ENCODE peak calls at places on chromosomes 7 and 10, in ten cellular contexts. Z is amygdala; D is A172; L is activated CD4-positive, alpha-beta T cell treated with anti-CD3 and anti-CD28 coated beads, Interleukin-2, amount 50 U/mL, for 4 hours; P is COR-L47; J is right cardiac atrium; H is heart left ventricle; N is OCI-LY7; A is stimulated activated CD4-positive, alpha-beta T cell treated with anti-CD3 and anti-CD28 coated beads, Interleukin-15, amount 100 ng/mL, for 24 hours; Q is GM10248. M is an unnamed sample.

GRCh38 chr7:81802251-81802650 is 32.4 kb upstream of the HGF start:
- DNase-seq in Z (no peak), D (no peak), L (no peak), P (no peak), J (no peak), H (no peak), N (no peak), A (no peak), Q (no peak), M (no peak)

GRCh38 chr7:125773113-125773800 is 843.6 kb upstream of the POT1 start:
- DNase-seq in Z (no peak), D (no peak), L (no peak), P (no peak), J (no peak), H (no peak), N (no peak), A (no peak), Q (no peak), M (no peak)

GRCh38 chr10:46028584-46029570 is 1.5 kb downstream of the NCOA4 start:
- DNase-seq in Z (no peak), D (peak), L (peak), P (no peak), J (no peak), H (no peak), N (peak), A (peak), Q (peak), M (no peak)

GRCh38 chr10:49751636-49752510 is 10.2 kb downstream of the OGDHL start:
- DNase-seq in Z (no peak), D (no peak), L (no peak), P (no peak), J (no peak), H (no peak), N (no peak), A (no peak), Q (no peak), M (no peak)

GRCh38 chr7:81682873-81683272 is 87.0 kb downstream of the HGF start:
- DNase-seq in Z (no peak), D (no peak), L (no peak), P (no peak), J (no peak), H (no peak), N (no peak), A (no peak), Q (no peak), M (no peak)

GRCh38 chr10:86785021-86785420 is 28.6 kb downstream of the BMPR1A start:
- DNase-seq in Z (no peak), D (no peak), L (no peak), P (no peak), J (no peak), H (no peak), N (no peak), A (no peak), Q (no peak), M (no peak)

GRCh38 chr10:129464251-129464650 is 2.8 kb upstream of the MGMT start:
- DNase-seq in Z (no peak), D (no peak), L (no peak), P (no peak), J (no peak), H (no peak), N (no peak), A (no peak), Q (no peak), M (no peak)

GRCh38 chr10:67306588-67307205 is 380.9 kb downstream of the LRRTM3 start:
- DNase-seq in Z (no peak), D (peak), L (no peak), P (peak), J (no peak), H (no peak), N (peak), A (no peak), Q (peak), M (no peak)

GRCh38 chr10:797179-797578 is 107.7 kb upstream of the DIP2C start:
- DNase-seq in Z (no peak), D (no peak), L (no peak), P (no peak), J (no peak), H (no peak), N (no peak), A (no peak), Q (no peak), M (no peak)

GRCh38 chr7:12802070-12802469 is 114.6 kb downstream of the ARL4A start:
- DNase-seq in Z (no peak), D (peak), L (no peak), P (no peak), J (no peak), H (no peak), N (no peak), A (no peak), Q (no peak), M (no peak)

GRCh38 chr10:93103953-93104352 is 30.3 kb downstream of the CYP26A1 start:
- DNase-seq in Z (no peak), D (no peak), L (no peak), P (no peak), J (no peak), H (no peak), N (no peak), A (no peak), Q (no peak), M (no peak)

GRCh38 chr10:4662576-4663161 is 163.3 kb upstream of the AKR1E2 start:
- DNase-seq in Z (no peak), D (peak), L (no peak), P (no peak), J (no peak), H (peak), N (no peak), A (no peak), Q (no peak), M (no peak)

GRCh38 chr10:79380125-79380917 is 33.1 kb downstream of the PPIF start:
- DNase-seq in Z (no peak), D (peak), L (no peak), P (no peak), J (peak), H (no peak), N (no peak), A (no peak), Q (no peak), M (no peak)

GRCh38 chr7:42035205-42035604 is 201.8 kb downstream of the GLI3 start:
- DNase-seq in Z (no peak), D (no peak), L (no peak), P (no peak), J (no peak), H (no peak), N (no peak), A (no peak), Q (no peak), M (no peak)

GRCh38 chr10:90175161-90175681 is 473.8 kb downstream of the KIF20B start:
- DNase-seq in Z (no peak), D (no peak), L (no peak), P (no peak), J (peak), H (no peak), N (no peak), A (no peak), Q (no peak), M (no peak)

GRCh38 chr10:48236199-48236621 is 38.3 kb downstream of the FRMPD2 start:
- DNase-seq in Z (no peak), D (no peak), L (no peak), P (no peak), J (no peak), H (no peak), N (no peak), A (no peak), Q (no peak), M (no peak)

GRCh38 chr7:22348379-22348778 is 8.6 kb downstream of the RAPGEF5 start:
- DNase-seq in Z (no peak), D (peak), L (no peak), P (no peak), J (no peak), H (no peak), N (no peak), A (no peak), Q (no peak), M (no peak)

GRCh38 chr7:901388-902154 is 25.2 kb downstream of the GET4 start:
- DNase-seq in Z (peak), D (peak), L (no peak), P (peak), J (peak), H (peak), N (peak), A (peak), Q (peak), M (peak)

GRCh38 chr10:70564901-70565351 is 37.6 kb downstream of the PRF1 start:
- DNase-seq in Z (no peak), D (no peak), L (no peak), P (no peak), J (no peak), H (no peak), N (peak), A (peak), Q (no peak), M (no peak)

GRCh38 chr10:64265961-64266360 is 744.8 kb downstream of the REEP3 start:
- DNase-seq in Z (no peak), D (no peak), L (no peak), P (no peak), J (no peak), H (no peak), N (no peak), A (no peak), Q (no peak), M (no peak)

GRCh38 chr7:151368136-151368571 is 26.5 kb downstream of the NUB1 start:
- DNase-seq in Z (peak), D (peak), L (peak), P (peak), J (peak), H (peak), N (peak), A (peak), Q (peak), M (peak)

GRCh38 chr7:158559356-158559755 is 28.3 kb downstream of the PTPRN2 start:
- DNase-seq in Z (no peak), D (no peak), L (no peak), P (no peak), J (no peak), H (no peak), N (no peak), A (no peak), Q (no peak), M (no peak)

GRCh38 chr10:47380341-47381215 is 3.5 kb downstream of the ZNF488 start:
- DNase-seq in Z (no peak), D (no peak), L (no peak), P (no peak), J (no peak), H (no peak), N (no peak), A (no peak), Q (no peak), M (no peak)

GRCh38 chr7:3893151-3893788 is 592.2 kb downstream of the SDK1 start:
- DNase-seq in Z (no peak), D (no peak), L (no peak), P (no peak), J (no peak), H (no peak), N (no peak), A (no peak), Q (no peak), M (no peak)

GRCh38 chr10:44891721-44892120 is 19.4 kb upstream of the TMEM72 start:
- DNase-seq in Z (no peak), D (no peak), L (no peak), P (no peak), J (no peak), H (no peak), N (no peak), A (no peak), Q (no peak), M (no peak)

GRCh38 chr7:73602721-73603651 is 21.3 kb downstream of the MLXIPL start:
- DNase-seq in Z (peak), D (peak), L (no peak), P (no peak), J (no peak), H (no peak), N (no peak), A (no peak), Q (no peak), M (no peak)

GRCh38 chr7:92784935-92785334 is 51.4 kb downstream of the CDK6 start:
- DNase-seq in Z (no peak), D (no peak), L (no peak), P (no peak), J (no peak), H (no peak), N (no peak), A (no peak), Q (no peak), M (no peak)

GRCh38 chr7:45574521-45575500 is 643 bp downstream of the ADCY1 start:
- DNase-seq in Z (no peak), D (peak), L (no peak), P (peak), J (peak), H (no peak), N (no peak), A (peak), Q (peak), M (no peak)

GRCh38 chr10:63605568-63605967 is 84.4 kb downstream of the REEP3 start:
- DNase-seq in Z (peak), D (peak), L (no peak), P (no peak), J (no peak), H (no peak), N (no peak), A (no peak), Q (no peak), M (no peak)

GRCh38 chr7:78523903-78524302 is 725.3 kb downstream of the PHTF2 start:
- DNase-seq in Z (no peak), D (no peak), L (no peak), P (no peak), J (no peak), H (no peak), N (no peak), A (no peak), Q (no peak), M (no peak)

GRCh38 chr10:43190775-43191174 is 52.5 kb downstream of the CSGALNACT2 start:
- DNase-seq in Z (no peak), D (no peak), L (no peak), P (no peak), J (no peak), H (no peak), N (no peak), A (no peak), Q (no peak), M (no peak)

GRCh38 chr7:36563706-36564325 is 160.5 kb downstream of the AOAH start:
- DNase-seq in Z (no peak), D (peak), L (no peak), P (no peak), J (no peak), H (no peak), N (no peak), A (no peak), Q (no peak), M (no peak)

GRCh38 chr10:71829171-71829570 is 21.9 kb downstream of the PSAP start:
- DNase-seq in Z (no peak), D (no peak), L (peak), P (no peak), J (peak), H (no peak), N (no peak), A (no peak), Q (no peak), M (no peak)

GRCh38 chr7:118472581-118472980 is 248.1 kb downstream of the ANKRD7 start:
- DNase-seq in Z (no peak), D (no peak), L (no peak), P (no peak), J (no peak), H (no peak), N (no peak), A (no peak), Q (no peak), M (no peak)

GRCh38 chr7:91348686-91349085 is 84.5 kb downstream of the FZD1 start:
- DNase-seq in Z (no peak), D (peak), L (no peak), P (no peak), J (no peak), H (no peak), N (no peak), A (no peak), Q (no peak), M (no peak)

GRCh38 chr7:43873300-43873699 is 4.0 kb upstream of the MRPS24 start:
- DNase-seq in Z (no peak), D (peak), L (no peak), P (no peak), J (peak), H (no peak), N (no peak), A (no peak), Q (no peak), M (no peak)

GRCh38 chr10:101158101-101159058 is 27.3 kb downstream of the TLX1 start:
- DNase-seq in Z (no peak), D (no peak), L (no peak), P (no peak), J (no peak), H (no peak), N (no peak), A (no peak), Q (no peak), M (no peak)

GRCh38 chr10:77836299-77836820 is 90.2 kb downstream of the DLG5 start:
- DNase-seq in Z (no peak), D (peak), L (peak), P (peak), J (peak), H (peak), N (peak), A (peak), Q (peak), M (peak)

GRCh38 chr10:69567920-69568319 is 5.3 kb downstream of the NEUROG3 start:
- DNase-seq in Z (no peak), D (peak), L (peak), P (no peak), J (peak), H (peak), N (no peak), A (peak), Q (no peak), M (no peak)